ENCODE peak calls at places on chromosomes 5 and 9, in nine cellular contexts. B is activated naive CD8-positive, alpha-beta T cell treated with anti-CD3 and anti-CD28 coated beads for 36 hours; L is stimulated activated naive CD4-positive, alpha-beta T cell; Q is lung microvascular endothelial cell; F is Daoy; N is HTR-8/SVneo; W is fibroblast of the conjunctiva; U is GOT3; M is NCI-H748 treated with DMSO at 0.1 percent for 48 hours. K is an unnamed sample.

GRCh38 chr9:95644377-95644776 is 127.6 kb upstream of the PTCH1 start:
- DNase-seq in B (no peak), L (no peak), Q (peak), F (no peak), N (no peak), W (peak), U (no peak), M (no peak), K (no peak)

GRCh38 chr5:104247260-104247659 is 684.7 kb upstream of the NUDT12 start:
- DNase-seq in B (no peak), L (no peak), Q (no peak), F (no peak), N (no peak), W (no peak), U (no peak), M (no peak), K (no peak)

GRCh38 chr5:1880377-1881272 is 2.1 kb downstream of the IRX4 start:
- DNase-seq in B (no peak), L (no peak), Q (no peak), F (no peak), N (no peak), W (no peak), U (no peak), M (no peak), K (no peak)

GRCh38 chr5:55694152-55694830 is 17.8 kb downstream of the SLC38A9 start:
- DNase-seq in B (no peak), L (no peak), Q (peak), F (no peak), N (peak), W (peak), U (no peak), M (peak), K (no peak)

GRCh38 chr9:110142868-110143866 is 64.8 kb downstream of the C9orf152 start:
- DNase-seq in B (no peak), L (no peak), Q (peak), F (peak), N (no peak), W (no peak), U (no peak), M (no peak), K (no peak)

GRCh38 chr5:64505769-64506566 is at the start of gene RGS7BP:
- DNase-seq in B (no peak), L (no peak), Q (peak), F (peak), N (peak), W (peak), U (no peak), M (peak), K (peak)

GRCh38 chr5:112848116-112848811 is 12.8 kb upstream of the SRP19 start:
- DNase-seq in B (no peak), L (no peak), Q (peak), F (peak), N (peak), W (peak), U (no peak), M (peak), K (peak)

GRCh38 chr5:62152394-62153123 is 153.4 kb upstream of the KIF2A start:
- DNase-seq in B (no peak), L (no peak), Q (no peak), F (no peak), N (no peak), W (no peak), U (no peak), M (peak), K (no peak)

GRCh38 chr5:93791520-93791972 is 50.1 kb upstream of the POU5F2 start:
- DNase-seq in B (no peak), L (no peak), Q (peak), F (no peak), N (no peak), W (no peak), U (no peak), M (peak), K (no peak)

GRCh38 chr5:1235379-1235778 is 10.2 kb downstream of the SLC6A18 start:
- DNase-seq in B (no peak), L (no peak), Q (no peak), F (no peak), N (no peak), W (no peak), U (no peak), M (no peak), K (no peak)

GRCh38 chr5:147519380-147519779 is 9.5 kb upstream of the DPYSL3 start:
- DNase-seq in B (no peak), L (no peak), Q (no peak), F (peak), N (no peak), W (no peak), U (no peak), M (no peak), K (no peak)

GRCh38 chr5:126937796-126938195 is 92.6 kb downstream of the MARCHF3 start:
- DNase-seq in B (no peak), L (no peak), Q (no peak), F (no peak), N (no peak), W (no peak), U (no peak), M (no peak), K (no peak)

GRCh38 chr9:107712390-107712789 is 222.8 kb upstream of the KLF4 start:
- DNase-seq in B (no peak), L (no peak), Q (peak), F (peak), N (peak), W (no peak), U (no peak), M (no peak), K (peak)

GRCh38 chr9:70517926-70518325 is 103.5 kb upstream of the KLF9 start:
- DNase-seq in B (no peak), L (no peak), Q (no peak), F (no peak), N (no peak), W (no peak), U (no peak), M (no peak), K (no peak)

GRCh38 chr5:88459971-88460370 is 191.3 kb upstream of the TMEM161B start:
- DNase-seq in B (no peak), L (no peak), Q (no peak), F (no peak), N (no peak), W (no peak), U (no peak), M (no peak), K (no peak)

GRCh38 chr5:59222687-59223511 is 640.0 kb downstream of the RAB3C start:
- DNase-seq in B (no peak), L (no peak), Q (peak), F (peak), N (no peak), W (no peak), U (no peak), M (no peak), K (no peak)

GRCh38 chr9:134333874-134334581 is 7.8 kb downstream of the RXRA start:
- DNase-seq in B (no peak), L (no peak), Q (no peak), F (no peak), N (no peak), W (no peak), U (no peak), M (no peak), K (no peak)

GRCh38 chr9:24257726-24258125 is 288.0 kb downstream of the IZUMO3 start:
- DNase-seq in B (no peak), L (no peak), Q (no peak), F (no peak), N (peak), W (no peak), U (no peak), M (peak), K (peak)

GRCh38 chr9:99778308-99778707 is 43.4 kb upstream of the NR4A3 start:
- DNase-seq in B (peak), L (no peak), Q (peak), F (peak), N (peak), W (peak), U (no peak), M (no peak), K (peak)

GRCh38 chr5:110371725-110372041 is 354.8 kb downstream of the TMEM232 start:
- DNase-seq in B (no peak), L (no peak), Q (no peak), F (no peak), N (no peak), W (no peak), U (no peak), M (no peak), K (no peak)

GRCh38 chr9:123893146-123893545 is 36.8 kb downstream of the DENND1A start:
- DNase-seq in B (no peak), L (no peak), Q (no peak), F (no peak), N (no peak), W (no peak), U (no peak), M (no peak), K (no peak)

GRCh38 chr5:66932446-66932845 is 264.2 kb downstream of the CD180 start:
- DNase-seq in B (no peak), L (no peak), Q (no peak), F (no peak), N (no peak), W (peak), U (no peak), M (no peak), K (no peak)

K was measured in AG08396.